ENCODE peak calls at places on chromosomes 11 and 22, in five cellular contexts. D, U, N, Y and C are unnamed samples.

GRCh38 chr22:46587492-46588278 is 32.5 kb upstream of the GRAMD4 start:
- DNase-seq in D (no peak), U (no peak), Y (no peak), N (no peak), C (no peak)

GRCh38 chr11:40293655-40294342 is 1165.7 kb downstream of the LRRC4C start:
- DNase-seq in Y (peak; percentile 68), U (peak; percentile 38), N (no peak), D (peak; percentile 80), C (peak; percentile 59)

GRCh38 chr11:126634963-126635362 is 279.5 kb downstream of the ST3GAL4 start:
- DNase-seq in D (no peak), U (no peak), Y (no peak), N (no peak), C (no peak)

GRCh38 chr11:57425565-57426438 is 1.1 kb downstream of the SLC43A3 start:
- DNase-seq in U (peak; percentile 43), Y (no peak), D (peak; percentile 94), N (peak; percentile 57), C (peak; percentile 90)

GRCh38 chr11:33531743-33532181 is 168.9 kb downstream of the C11orf91 start:
- DNase-seq in N (no peak), Y (no peak), D (no peak), U (no peak), C (no peak)

GRCh38 chr11:134642206-134642605 is 230.2 kb upstream of the B3GAT1 start:
- DNase-seq in U (no peak), D (peak; percentile 29), Y (no peak), N (no peak), C (no peak)

GRCh38 chr11:133277886-133278285 is 254.4 kb downstream of the OPCML start:
- DNase-seq in D (no peak), Y (no peak), U (no peak), N (no peak), C (no peak)

GRCh38 chr11:121337078-121337477 is 44.5 kb downstream of the SC5D start:
- DNase-seq in N (no peak), U (no peak), Y (no peak), D (no peak), C (no peak)

GRCh38 chr11:783581-784015 is 6.3 kb downstream of the CEND1 start:
- DNase-seq in D (peak; percentile 86), Y (no peak), U (peak; percentile 52), N (peak; percentile 76), C (peak; percentile 91)

GRCh38 chr22:25656724-25657123 is 85.3 kb upstream of the MYO18B start:
- DNase-seq in N (no peak), U (no peak), D (no peak), Y (no peak), C (no peak)

GRCh38 chr11:105057432-105057831 is 12.3 kb upstream of the CARD16 start:
- DNase-seq in D (no peak), N (no peak), Y (no peak), U (no peak), C (no peak)

GRCh38 chr22:42074153-42074750 is at the start of gene PHETA2:
- DNase-seq in N (peak; percentile 67), D (no peak), U (no peak), Y (no peak), C (peak; percentile 82)

GRCh38 chr11:5550440-5551095 is 2.2 kb upstream of the OR52H1 start:
- DNase-seq in U (no peak), N (no peak), Y (no peak), D (no peak), C (no peak)

GRCh38 chr11:71490731-71491390 is 36.2 kb upstream of the KRTAP5-7 start:
- DNase-seq in N (no peak), Y (no peak), D (peak; percentile 58), U (no peak), C (peak; percentile 76)

GRCh38 chr11:120551191-120551590 is 39.6 kb downstream of the GRIK4 start:
- DNase-seq in Y (no peak), D (no peak), U (no peak), N (no peak), C (no peak)

GRCh38 chr11:65613091-65613928 is 711 bp downstream of the MAP3K11 start:
- DNase-seq in U (no peak), N (peak; percentile 73), D (no peak), Y (peak; percentile 52), C (no peak)

GRCh38 chr11:117875397-117876048 is 935 bp downstream of the FXYD6 start:
- DNase-seq in N (no peak), U (no peak), Y (no peak), D (peak; percentile 86), C (no peak)

GRCh38 chr22:32917577-32918375 is 116.3 kb downstream of the TIMP3 start:
- DNase-seq in D (no peak), U (no peak), Y (no peak), N (no peak), C (no peak)

GRCh38 chr22:48960576-48960975 is 867.1 kb downstream of the BRD1 start:
- DNase-seq in Y (no peak), D (no peak), U (no peak), N (no peak), C (peak; percentile 38)

GRCh38 chr22:48960981-48961655 is 866.6 kb downstream of the BRD1 start:
- DNase-seq in D (peak; percentile 11), Y (no peak), N (no peak), U (no peak), C (no peak)

GRCh38 chr22:48957987-48958321 is 869.7 kb downstream of the BRD1 start:
- DNase-seq in U (no peak), N (no peak), Y (no peak), D (no peak), C (no peak)

GRCh38 chr22:48957311-48957986 is 870.2 kb downstream of the BRD1 start:
- DNase-seq in D (no peak), U (no peak), Y (no peak), N (no peak), C (peak; percentile 77)

GRCh38 chr22:48959496-48959895 is 868.2 kb downstream of the BRD1 start:
- DNase-seq in D (no peak), N (no peak), U (no peak), Y (no peak), C (peak; percentile 47)
- H3K9me3 ChIP-seq in D (no peaks in the 10 kb centered on the region), N (no peaks in the 10 kb centered on the region), U (no peaks in the 10 kb centered on the region), Y (no peaks in the 10 kb centered on the region), C (no peaks in the 10 kb centered on the region)

GRCh38 chr11:73306977-73307322 is 1.1 kb upstream of the ARHGEF17 start:
- DNase-seq in Y (no peak), D (no peak), N (no peak), U (no peak), C (no peak)

GRCh38 chr11:73308963-73309960 is 1.2 kb downstream of the ARHGEF17 start:
- DNase-seq in Y (peak; percentile 84), D (peak; percentile 98), U (peak; percentile 89), N (peak; percentile 85), C (peak; percentile 95)

GRCh38 chr11:73310076-73310475 is 2.0 kb downstream of the ARHGEF17 start:
- DNase-seq in Y (no peak), N (peak; percentile 63), U (no peak), D (peak; percentile 81), C (no peak)

GRCh38 chr11:73307323-73308002 is 613 bp upstream of the ARHGEF17 start:
- DNase-seq in N (peak; percentile 100), D (peak; percentile 99), U (peak; percentile 99), Y (peak; percentile 98), C (peak; percentile 99)

DNA sequence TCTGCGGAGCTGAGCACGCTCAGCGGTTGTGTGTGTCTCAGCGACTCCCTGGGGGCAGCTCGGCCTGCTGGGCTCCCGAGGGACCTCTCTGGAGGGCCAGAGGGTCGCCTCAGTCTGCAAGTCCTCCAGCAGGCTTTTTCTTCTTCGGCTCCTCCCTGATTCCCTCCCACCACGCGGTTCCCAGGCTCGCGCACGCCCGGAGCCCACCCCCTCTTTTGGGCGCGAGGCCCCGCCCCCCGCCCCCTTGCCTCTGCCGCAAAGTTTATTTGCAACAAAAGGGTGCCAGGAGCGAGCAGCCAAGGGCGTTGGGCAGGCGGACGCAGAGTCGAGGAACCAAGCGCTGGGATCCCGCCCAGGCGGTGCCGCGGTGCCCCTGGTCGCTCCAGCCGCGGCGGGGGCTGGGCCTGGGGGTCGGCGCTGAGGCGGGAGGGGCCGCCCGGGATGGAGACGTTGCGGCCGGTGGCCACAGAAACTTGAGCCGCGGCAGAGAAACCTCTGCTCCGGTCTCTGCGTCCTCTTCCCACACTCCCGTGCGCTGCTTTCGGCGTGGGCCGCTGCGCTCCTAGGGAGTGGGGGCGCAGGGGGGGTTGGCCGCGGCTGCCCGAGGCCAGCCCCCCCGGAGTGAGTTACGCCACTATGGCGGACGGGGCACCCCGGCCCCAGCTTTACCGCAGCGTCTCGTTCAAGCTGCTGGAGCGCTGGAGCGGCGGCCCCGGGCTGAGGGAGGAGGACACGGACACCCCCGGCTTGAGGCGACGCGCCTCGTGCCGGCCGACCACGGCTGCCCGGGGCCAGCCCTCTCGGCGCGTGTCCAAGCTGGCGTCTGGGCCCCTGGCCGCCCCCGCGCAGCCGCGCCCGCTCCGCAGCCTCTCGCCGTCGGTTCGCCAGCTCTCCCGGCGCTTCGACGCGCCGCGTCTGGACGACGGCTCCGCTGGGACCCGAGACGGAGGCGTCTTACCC is at the start of gene ARHGEF17:
- DNase-seq in N (peak; percentile 80), D (peak; percentile 90), Y (peak; percentile 71), U (peak; percentile 52), C (peak; percentile 87)
- TF ChIP-seq POLR2A in N (no peak), D (no peak), Y (no peak), U (no peak), C (no peak)

GRCh38 chr22:20624161-20624616 is 116.8 kb downstream of the MED15 start:
- DNase-seq in N (no peak), D (no peak), U (no peak), Y (no peak), C (no peak)
- TF ChIP-seq EP300 in N (no peak), D (no peak), U (no peak), Y (no peak), C (no peak)

DNA sequence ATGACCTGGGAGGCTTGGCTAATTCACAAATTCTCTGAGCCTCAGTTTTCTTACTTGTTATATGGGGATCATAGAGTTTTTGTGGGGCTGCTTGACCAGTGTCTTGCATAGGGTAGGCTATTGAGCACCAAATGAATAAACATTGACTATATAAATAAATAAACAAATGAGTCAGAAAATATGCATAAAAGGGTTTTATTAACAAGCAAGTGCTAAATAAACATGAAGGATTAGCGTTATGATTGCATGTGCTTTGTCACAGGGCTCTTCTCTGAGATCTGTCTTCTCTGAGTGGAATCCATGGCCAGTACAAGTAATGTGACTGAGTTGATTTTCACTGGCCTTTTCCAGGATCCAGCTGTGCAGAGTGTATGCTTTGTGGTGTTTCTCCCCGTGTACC is at the start of gene OR4B1:
- DNase-seq in D (no peak), Y (no peak), N (no peak), U (no peak), C (no peak)
- H3K9me3 ChIP-seq in D (no peaks in the 10 kb centered on the region), Y (no peaks in the 10 kb centered on the region), N (no peaks in the 10 kb centered on the region), U (no peaks in the 10 kb centered on the region), C (no peaks in the 10 kb centered on the region)